ENCODE peak calls at places on chromosome 4, in seven cellular contexts. One of them, this sample, is unnamed.

GRCh38 chr4:3211866-3212265 is 37.1 kb upstream of the MSANTD1 start:
- DNase-seq in amniotic stem cell: no peak
- DNase-seq in ureter: no peak
- DNase-seq in activated CD4-positive, alpha-beta T cell treated with anti-CD3 and anti-CD28 coated beads, Interleukin-2, amount 50 U/mL, for 24 hours: no peak
- DNase-seq in Calu3: no peak
- DNase-seq in iris pigment epithelial cell: no peak
- DNase-seq in activated CD4-positive, CD25-positive, alpha-beta regulatory T cell treated with anti-CD3 and anti-CD28 coated beads, Interleukin-2, amount 50 U/mL, for 72 hours: no peak
- DNase-seq in this sample: no peak

GRCh38 chr4:69156913-69157312 is 57.6 kb downstream of the UGT2B11 start:
- DNase-seq in Calu3: peak
- DNase-seq in ureter: no peak
- DNase-seq in activated CD4-positive, alpha-beta T cell treated with anti-CD3 and anti-CD28 coated beads, Interleukin-2, amount 50 U/mL, for 24 hours: no peak
- DNase-seq in activated CD4-positive, CD25-positive, alpha-beta regulatory T cell treated with anti-CD3 and anti-CD28 coated beads, Interleukin-2, amount 50 U/mL, for 72 hours: no peak
- DNase-seq in amniotic stem cell: no peak
- DNase-seq in iris pigment epithelial cell: peak
- DNase-seq in this sample: no peak

GRCh38 chr4:7647932-7648812 is 213.4 kb upstream of the PSAPL1 start:
- DNase-seq in amniotic stem cell: no peak
- DNase-seq in ureter: no peak
- DNase-seq in activated CD4-positive, CD25-positive, alpha-beta regulatory T cell treated with anti-CD3 and anti-CD28 coated beads, Interleukin-2, amount 50 U/mL, for 72 hours: no peak
- DNase-seq in iris pigment epithelial cell: peak
- DNase-seq in activated CD4-positive, alpha-beta T cell treated with anti-CD3 and anti-CD28 coated beads, Interleukin-2, amount 50 U/mL, for 24 hours: no peak
- DNase-seq in Calu3: no peak
- DNase-seq in this sample: no peak

GRCh38 chr4:100591156-100591876 is 73.5 kb upstream of the EMCN start:
- DNase-seq in activated CD4-positive, alpha-beta T cell treated with anti-CD3 and anti-CD28 coated beads, Interleukin-2, amount 50 U/mL, for 24 hours: no peak
- DNase-seq in Calu3: no peak
- DNase-seq in iris pigment epithelial cell: no peak
- DNase-seq in amniotic stem cell: no peak
- DNase-seq in ureter: no peak
- DNase-seq in activated CD4-positive, CD25-positive, alpha-beta regulatory T cell treated with anti-CD3 and anti-CD28 coated beads, Interleukin-2, amount 50 U/mL, for 72 hours: no peak
- DNase-seq in this sample: no peak

GRCh38 chr4:7844247-7844991 is 95.2 kb downstream of the AFAP1 start:
- DNase-seq in iris pigment epithelial cell: peak
- DNase-seq in ureter: peak
- DNase-seq in amniotic stem cell: peak
- DNase-seq in activated CD4-positive, CD25-positive, alpha-beta regulatory T cell treated with anti-CD3 and anti-CD28 coated beads, Interleukin-2, amount 50 U/mL, for 72 hours: peak
- DNase-seq in Calu3: peak
- DNase-seq in activated CD4-positive, alpha-beta T cell treated with anti-CD3 and anti-CD28 coated beads, Interleukin-2, amount 50 U/mL, for 24 hours: peak
- DNase-seq in this sample: peak

GRCh38 chr4:33924239-33924638 is 2320.1 kb downstream of the ARAP2 start:
- DNase-seq in ureter: no peak
- DNase-seq in Calu3: no peak
- DNase-seq in activated CD4-positive, CD25-positive, alpha-beta regulatory T cell treated with anti-CD3 and anti-CD28 coated beads, Interleukin-2, amount 50 U/mL, for 72 hours: no peak
- DNase-seq in amniotic stem cell: peak
- DNase-seq in activated CD4-positive, alpha-beta T cell treated with anti-CD3 and anti-CD28 coated beads, Interleukin-2, amount 50 U/mL, for 24 hours: no peak
- DNase-seq in iris pigment epithelial cell: peak
- DNase-seq in this sample: no peak

GRCh38 chr4:3323071-3323481 is 30.3 kb downstream of the RGS12 start:
- DNase-seq in Calu3: no peak
- DNase-seq in iris pigment epithelial cell: no peak
- DNase-seq in activated CD4-positive, alpha-beta T cell treated with anti-CD3 and anti-CD28 coated beads, Interleukin-2, amount 50 U/mL, for 24 hours: no peak
- DNase-seq in ureter: peak
- DNase-seq in amniotic stem cell: no peak
- DNase-seq in activated CD4-positive, CD25-positive, alpha-beta regulatory T cell treated with anti-CD3 and anti-CD28 coated beads, Interleukin-2, amount 50 U/mL, for 72 hours: no peak
- DNase-seq in this sample: no peak

GRCh38 chr4:61666248-61666647 is 466.1 kb downstream of the ADGRL3 start:
- DNase-seq in Calu3: no peak
- DNase-seq in amniotic stem cell: no peak
- DNase-seq in activated CD4-positive, CD25-positive, alpha-beta regulatory T cell treated with anti-CD3 and anti-CD28 coated beads, Interleukin-2, amount 50 U/mL, for 72 hours: no peak
- DNase-seq in iris pigment epithelial cell: peak
- DNase-seq in activated CD4-positive, alpha-beta T cell treated with anti-CD3 and anti-CD28 coated beads, Interleukin-2, amount 50 U/mL, for 24 hours: no peak
- DNase-seq in ureter: no peak
- DNase-seq in this sample: no peak

GRCh38 chr4:155758500-155759371 is at the start of gene GUCY1B1:
- DNase-seq in ureter: peak
- DNase-seq in activated CD4-positive, alpha-beta T cell treated with anti-CD3 and anti-CD28 coated beads, Interleukin-2, amount 50 U/mL, for 24 hours: peak
- DNase-seq in amniotic stem cell: peak
- DNase-seq in iris pigment epithelial cell: peak
- DNase-seq in activated CD4-positive, CD25-positive, alpha-beta regulatory T cell treated with anti-CD3 and anti-CD28 coated beads, Interleukin-2, amount 50 U/mL, for 72 hours: peak
- DNase-seq in Calu3: peak
- DNase-seq in this sample: peak

GRCh38 chr4:67684839-67685531 is 16.0 kb downstream of the UBA6 start:
- DNase-seq in activated CD4-positive, CD25-positive, alpha-beta regulatory T cell treated with anti-CD3 and anti-CD28 coated beads, Interleukin-2, amount 50 U/mL, for 72 hours: no peak
- DNase-seq in iris pigment epithelial cell: peak
- DNase-seq in ureter: no peak
- DNase-seq in amniotic stem cell: peak
- DNase-seq in activated CD4-positive, alpha-beta T cell treated with anti-CD3 and anti-CD28 coated beads, Interleukin-2, amount 50 U/mL, for 24 hours: no peak
- DNase-seq in Calu3: no peak
- DNase-seq in this sample: no peak

GRCh38 chr4:121150003-121150402 is 14.1 kb downstream of the TNIP3 start:
- DNase-seq in Calu3: no peak
- DNase-seq in ureter: no peak
- DNase-seq in activated CD4-positive, alpha-beta T cell treated with anti-CD3 and anti-CD28 coated beads, Interleukin-2, amount 50 U/mL, for 24 hours: no peak
- DNase-seq in amniotic stem cell: no peak
- DNase-seq in iris pigment epithelial cell: no peak
- DNase-seq in activated CD4-positive, CD25-positive, alpha-beta regulatory T cell treated with anti-CD3 and anti-CD28 coated beads, Interleukin-2, amount 50 U/mL, for 72 hours: no peak
- DNase-seq in this sample: no peak

GRCh38 chr4:180710643-180711337 is 1532.4 kb upstream of the TENM3 start:
- DNase-seq in amniotic stem cell: no peak
- DNase-seq in ureter: no peak
- DNase-seq in activated CD4-positive, alpha-beta T cell treated with anti-CD3 and anti-CD28 coated beads, Interleukin-2, amount 50 U/mL, for 24 hours: no peak
- DNase-seq in activated CD4-positive, CD25-positive, alpha-beta regulatory T cell treated with anti-CD3 and anti-CD28 coated beads, Interleukin-2, amount 50 U/mL, for 72 hours: no peak
- DNase-seq in iris pigment epithelial cell: peak
- DNase-seq in Calu3: no peak
- DNase-seq in this sample: no peak

GRCh38 chr4:181213562-181213961 is 1029.6 kb upstream of the TENM3 start:
- DNase-seq in Calu3: no peak
- DNase-seq in ureter: no peak
- DNase-seq in activated CD4-positive, alpha-beta T cell treated with anti-CD3 and anti-CD28 coated beads, Interleukin-2, amount 50 U/mL, for 24 hours: no peak
- DNase-seq in activated CD4-positive, CD25-positive, alpha-beta regulatory T cell treated with anti-CD3 and anti-CD28 coated beads, Interleukin-2, amount 50 U/mL, for 72 hours: no peak
- DNase-seq in amniotic stem cell: no peak
- DNase-seq in iris pigment epithelial cell: no peak
- DNase-seq in this sample: no peak

GRCh38 chr4:13963601-13964000 is 336.1 kb upstream of the BOD1L1 start:
- DNase-seq in iris pigment epithelial cell: peak
- DNase-seq in activated CD4-positive, CD25-positive, alpha-beta regulatory T cell treated with anti-CD3 and anti-CD28 coated beads, Interleukin-2, amount 50 U/mL, for 72 hours: no peak
- DNase-seq in amniotic stem cell: no peak
- DNase-seq in Calu3: no peak
- DNase-seq in ureter: no peak
- DNase-seq in activated CD4-positive, alpha-beta T cell treated with anti-CD3 and anti-CD28 coated beads, Interleukin-2, amount 50 U/mL, for 24 hours: no peak
- DNase-seq in this sample: no peak

GRCh38 chr4:7987148-7987989 is 47.7 kb upstream of the AFAP1 start:
- DNase-seq in ureter: peak
- DNase-seq in Calu3: peak
- DNase-seq in activated CD4-positive, CD25-positive, alpha-beta regulatory T cell treated with anti-CD3 and anti-CD28 coated beads, Interleukin-2, amount 50 U/mL, for 72 hours: peak
- DNase-seq in iris pigment epithelial cell: peak
- DNase-seq in activated CD4-positive, alpha-beta T cell treated with anti-CD3 and anti-CD28 coated beads, Interleukin-2, amount 50 U/mL, for 24 hours: peak
- DNase-seq in amniotic stem cell: peak
- DNase-seq in this sample: peak

GRCh38 chr4:17511950-17512795 is at the start of gene QDPR:
- DNase-seq in Calu3: peak
- DNase-seq in activated CD4-positive, CD25-positive, alpha-beta regulatory T cell treated with anti-CD3 and anti-CD28 coated beads, Interleukin-2, amount 50 U/mL, for 72 hours: peak
- DNase-seq in iris pigment epithelial cell: peak
- DNase-seq in activated CD4-positive, alpha-beta T cell treated with anti-CD3 and anti-CD28 coated beads, Interleukin-2, amount 50 U/mL, for 24 hours: peak
- DNase-seq in amniotic stem cell: peak
- DNase-seq in ureter: peak
- DNase-seq in this sample: peak

GRCh38 chr4:103002551-103002950 is 17.0 kb downstream of the SLC9B1 start:
- DNase-seq in activated CD4-positive, CD25-positive, alpha-beta regulatory T cell treated with anti-CD3 and anti-CD28 coated beads, Interleukin-2, amount 50 U/mL, for 72 hours: no peak
- DNase-seq in iris pigment epithelial cell: peak
- DNase-seq in ureter: no peak
- DNase-seq in amniotic stem cell: no peak
- DNase-seq in activated CD4-positive, alpha-beta T cell treated with anti-CD3 and anti-CD28 coated beads, Interleukin-2, amount 50 U/mL, for 24 hours: no peak
- DNase-seq in Calu3: no peak
- DNase-seq in this sample: no peak

GRCh38 chr4:173411106-173411703 is 12.3 kb upstream of the SCRG1 start:
- DNase-seq in amniotic stem cell: no peak
- DNase-seq in activated CD4-positive, alpha-beta T cell treated with anti-CD3 and anti-CD28 coated beads, Interleukin-2, amount 50 U/mL, for 24 hours: no peak
- DNase-seq in activated CD4-positive, CD25-positive, alpha-beta regulatory T cell treated with anti-CD3 and anti-CD28 coated beads, Interleukin-2, amount 50 U/mL, for 72 hours: no peak
- DNase-seq in ureter: no peak
- DNase-seq in Calu3: no peak
- DNase-seq in iris pigment epithelial cell: peak
- DNase-seq in this sample: no peak

GRCh38 chr4:179163147-179163546 is 1720.9 kb upstream of the AGA start:
- DNase-seq in iris pigment epithelial cell: no peak
- DNase-seq in activated CD4-positive, CD25-positive, alpha-beta regulatory T cell treated with anti-CD3 and anti-CD28 coated beads, Interleukin-2, amount 50 U/mL, for 72 hours: no peak
- DNase-seq in ureter: no peak
- DNase-seq in activated CD4-positive, alpha-beta T cell treated with anti-CD3 and anti-CD28 coated beads, Interleukin-2, amount 50 U/mL, for 24 hours: no peak
- DNase-seq in amniotic stem cell: no peak
- DNase-seq in Calu3: no peak
- DNase-seq in this sample: no peak

GRCh38 chr4:26131053-26131452 is 189.8 kb upstream of the RBPJ start:
- DNase-seq in iris pigment epithelial cell: no peak
- DNase-seq in ureter: no peak
- DNase-seq in amniotic stem cell: no peak
- DNase-seq in activated CD4-positive, alpha-beta T cell treated with anti-CD3 and anti-CD28 coated beads, Interleukin-2, amount 50 U/mL, for 24 hours: no peak
- DNase-seq in Calu3: no peak
- DNase-seq in activated CD4-positive, CD25-positive, alpha-beta regulatory T cell treated with anti-CD3 and anti-CD28 coated beads, Interleukin-2, amount 50 U/mL, for 72 hours: no peak
- DNase-seq in this sample: no peak

GRCh38 chr4:143352052-143352451 is 15.4 kb downstream of the GAB1 start:
- DNase-seq in Calu3: no peak
- DNase-seq in ureter: no peak
- DNase-seq in iris pigment epithelial cell: no peak
- DNase-seq in activated CD4-positive, CD25-positive, alpha-beta regulatory T cell treated with anti-CD3 and anti-CD28 coated beads, Interleukin-2, amount 50 U/mL, for 72 hours: no peak
- DNase-seq in amniotic stem cell: no peak
- DNase-seq in activated CD4-positive, alpha-beta T cell treated with anti-CD3 and anti-CD28 coated beads, Interleukin-2, amount 50 U/mL, for 24 hours: no peak
- DNase-seq in this sample: peak

GRCh38 chr4:82677327-82677726 is 115.5 kb upstream of the TMEM150C start:
- DNase-seq in ureter: no peak
- DNase-seq in activated CD4-positive, alpha-beta T cell treated with anti-CD3 and anti-CD28 coated beads, Interleukin-2, amount 50 U/mL, for 24 hours: no peak
- DNase-seq in iris pigment epithelial cell: no peak
- DNase-seq in activated CD4-positive, CD25-positive, alpha-beta regulatory T cell treated with anti-CD3 and anti-CD28 coated beads, Interleukin-2, amount 50 U/mL, for 72 hours: no peak
- DNase-seq in Calu3: peak
- DNase-seq in amniotic stem cell: no peak
- DNase-seq in this sample: no peak